ENCODE peak calls at places on chromosomes 11 and 22, in eight cellular contexts. E, F, R, U, B, A, W and T are unnamed samples.

GRCh38 chr11:94593030-94593429 is 25.9 kb downstream of the PIWIL4 start:
- DNase-seq in W (no peak), R (no peak), A (no peak), U (no peak), F (no peak), E (no peak), B (peak), T (no peak)

GRCh38 chr11:75921808-75922207 is 106.8 kb downstream of the UVRAG start:
- DNase-seq in E (no peak), F (no peak), U (no peak), R (no peak), B (no peak), A (no peak), W (no peak), T (no peak)

GRCh38 chr11:24312464-24313238 is 184.2 kb upstream of the LUZP2 start:
- DNase-seq in U (no peak), E (no peak), F (no peak), B (peak), A (no peak), R (no peak), W (no peak), T (no peak)

GRCh38 chr11:72661486-72661885 is 12.7 kb downstream of the PDE2A start:
- DNase-seq in F (no peak), A (no peak), R (no peak), B (no peak), U (no peak), E (no peak), W (no peak), T (no peak)

GRCh38 chr22:30312053-30312452 is 14.7 kb downstream of the TBC1D10A start:
- DNase-seq in A (no peak), W (no peak), U (no peak), B (no peak), R (no peak), E (no peak), F (no peak), T (no peak)

GRCh38 chr11:124194696-124195418 is 11.7 kb downstream of the OR10D3 start:
- DNase-seq in B (peak), F (no peak), E (peak), R (no peak), W (peak), A (peak), U (peak), T (no peak)

GRCh38 chr11:92765418-92765817 is 204.0 kb upstream of the MTNR1B start:
- DNase-seq in E (no peak), B (no peak), R (no peak), F (no peak), A (no peak), W (no peak), U (no peak), T (no peak)

GRCh38 chr11:130645164-130645859 is 196.9 kb downstream of the ADAMTS15 start:
- DNase-seq in E (no peak), W (no peak), U (no peak), F (no peak), R (no peak), A (no peak), B (no peak), T (no peak)

GRCh38 chr11:119099707-119100106 is 1.9 kb downstream of the DPAGT1 start:
- DNase-seq in R (no peak), B (no peak), A (no peak), U (no peak), F (no peak), W (no peak), E (no peak), T (no peak)